ENCODE peak calls at places on chromosomes 3 and 15, in seven cellular contexts. K is body of pancreas, A is vagina, O is breast epithelium, E is thyroid gland, V is stomach, Y is upper lobe of left lung. H is an unnamed sample. For H3K36me3, the result is how much of the 10 kb centered on the place peaks cover.

GRCh38 chr3:52441772-52442332 is 3.1 kb downstream of the SEMA3G start:
- DNase-seq in K (no peak), A (no peak), O (no peak), E (no peak), V (no peak), Y (no peak), H (no peak)

GRCh38 chr15:99578809-99579208 is 13.0 kb downstream of the MEF2A start:
- DNase-seq in K (no peak), A (no peak), O (no peak), E (no peak), V (no peak), Y (no peak), H (no peak)

GRCh38 chr3:40720863-40721262 is 196.1 kb downstream of the ZNF621 start:
- DNase-seq in K (no peak), A (no peak), O (no peak), E (no peak), V (no peak), Y (no peak), H (no peak)

GRCh38 chr15:81279621-81280051 is 44.3 kb downstream of the STARD5 start:
- DNase-seq in K (no peak), A (peak), O (no peak), E (peak), V (no peak), Y (no peak), H (no peak)

GRCh38 chr3:106611123-106611522 is 742.3 kb upstream of the CBLB start:
- DNase-seq in K (no peak), A (no peak), O (no peak), E (no peak), V (no peak), Y (no peak), H (no peak)

GRCh38 chr3:128969993-128970740 is 23.7 kb downstream of the CFAP92 start:
- DNase-seq in K (peak), A (no peak), O (no peak), E (peak), V (peak), Y (peak), H (peak)

GRCh38 chr15:94671845-94672524 is 440.6 kb downstream of the MCTP2 start:
- DNase-seq in K (no peak), A (no peak), O (no peak), E (no peak), V (no peak), Y (no peak), H (no peak)

GRCh38 chr15:29140475-29141172 is 129.0 kb downstream of the NSMCE3 start:
- DNase-seq in K (peak), A (no peak), O (no peak), E (no peak), V (peak), Y (peak), H (peak)

GRCh38 chr3:114674041-114674440 is 380.2 kb downstream of the TIGIT start:
- DNase-seq in K (no peak), A (no peak), O (no peak), E (no peak), V (no peak), Y (no peak), H (no peak)

GRCh38 chr15:78448441-78449219 is 10.6 kb downstream of the IREB2 start:
- DNase-seq in K (no peak), A (no peak), O (no peak), E (no peak), V (no peak), Y (no peak), H (no peak)

GRCh38 chr3:78140866-78141658 is 1101.2 kb downstream of the ROBO2 start:
- DNase-seq in K (no peak), A (no peak), O (no peak), E (no peak), V (no peak), Y (no peak), H (no peak)

GRCh38 chr15:84982301-84982920 is 755 bp downstream of the PDE8A start:
- DNase-seq in K (peak), A (no peak), O (no peak), E (peak), V (peak), Y (peak), H (peak)

GRCh38 chr15:90075420-90076289 is 26.6 kb downstream of the IDH2 start:
- DNase-seq in K (peak), A (no peak), O (peak), E (peak), V (peak), Y (no peak), H (peak)

GRCh38 chr3:140466535-140466934 is 211.3 kb upstream of the TRIM42 start:
- DNase-seq in K (no peak), A (no peak), O (no peak), E (peak), V (no peak), Y (no peak), H (no peak)

GRCh38 chr15:92606126-92606835 is 49.3 kb downstream of the FAM174B start:
- DNase-seq in K (no peak), A (no peak), O (no peak), E (peak), V (no peak), Y (peak), H (peak)

GRCh38 chr3:1055870-1056269 is 37.0 kb upstream of the CNTN6 start:
- DNase-seq in K (no peak), A (no peak), O (no peak), E (no peak), V (no peak), Y (no peak), H (no peak)

GRCh38 chr3:22103423-22103822 is 352.4 kb upstream of the ZNF385D start:
- DNase-seq in K (no peak), A (no peak), O (no peak), E (no peak), V (no peak), Y (no peak), H (no peak)

GRCh38 chr3:121979734-121980449 is 42.2 kb downstream of the ILDR1 start:
- DNase-seq in K (no peak), A (no peak), O (no peak), E (no peak), V (no peak), Y (no peak), H (no peak)

GRCh38 chr15:43125095-43125661 is 8.2 kb upstream of the TMEM62 start:
- DNase-seq in K (no peak), A (no peak), O (no peak), E (no peak), V (no peak), Y (no peak), H (no peak)

GRCh38 chr15:38707802-38708671 is 143.4 kb upstream of the RASGRP1 start:
- DNase-seq in K (peak), A (no peak), O (peak), E (peak), V (peak), Y (no peak), H (no peak)

GRCh38 chr3:54307616-54308180 is 185.3 kb downstream of the CACNA2D3 start:
- DNase-seq in K (no peak), A (no peak), O (no peak), E (no peak), V (no peak), Y (no peak), H (no peak)

GRCh38 chr15:70853855-70854668 is at the start of gene LARP6:
- DNase-seq in K (peak), A (no peak), O (peak), E (peak), V (peak), Y (no peak), H (no peak)

GRCh38 chr15:67918205-67918861 is 78.5 kb upstream of the RNU6-1 start:
- DNase-seq in K (no peak), A (no peak), O (no peak), E (no peak), V (no peak), Y (no peak), H (no peak)

GRCh38 chr15:67916565-67916964 is 76.7 kb upstream of the RNU6-1 start:
- DNase-seq in K (no peak), A (no peak), O (no peak), E (no peak), V (no peak), Y (no peak), H (no peak)

GRCh38 chr15:67916051-67916374 is 76.2 kb upstream of the RNU6-1 start:
- DNase-seq in K (no peak), A (no peak), O (no peak), E (no peak), V (no peak), Y (no peak), H (no peak)

GRCh38 chr15:67917037-67917436 is 77.2 kb upstream of the RNU6-1 start:
- DNase-seq in K (no peak), A (no peak), O (no peak), E (peak), V (no peak), Y (no peak), H (no peak)

DNA sequence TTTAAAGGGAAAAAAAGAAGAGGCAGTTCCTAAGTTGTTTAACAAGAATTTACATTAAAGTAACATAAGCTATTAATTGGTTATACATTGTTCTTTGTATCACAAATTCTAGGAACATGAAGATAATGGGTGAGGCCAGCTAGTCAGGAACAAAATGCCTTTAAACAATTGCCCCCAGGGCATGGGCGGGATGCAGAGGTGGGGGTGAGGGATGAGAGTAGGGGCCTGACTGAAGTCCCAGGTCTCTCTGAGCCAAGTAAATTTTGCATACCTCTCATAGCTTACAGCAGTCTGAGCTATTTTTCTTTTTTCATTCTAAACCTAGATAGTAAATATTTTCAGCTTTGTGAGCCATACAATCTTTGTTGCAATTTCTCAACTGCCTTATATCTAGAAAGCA is 77.8 kb upstream of the RNU6-1 start:
- DNase-seq in K (no peak), A (no peak), O (no peak), E (no peak), V (no peak), Y (no peak), H (no peak)
- H3K4me3 ChIP-seq in K (no peak), A (no peak), O (no peak), E (no peak), V (no peak), Y (no peak), H (no peak)

DNA sequence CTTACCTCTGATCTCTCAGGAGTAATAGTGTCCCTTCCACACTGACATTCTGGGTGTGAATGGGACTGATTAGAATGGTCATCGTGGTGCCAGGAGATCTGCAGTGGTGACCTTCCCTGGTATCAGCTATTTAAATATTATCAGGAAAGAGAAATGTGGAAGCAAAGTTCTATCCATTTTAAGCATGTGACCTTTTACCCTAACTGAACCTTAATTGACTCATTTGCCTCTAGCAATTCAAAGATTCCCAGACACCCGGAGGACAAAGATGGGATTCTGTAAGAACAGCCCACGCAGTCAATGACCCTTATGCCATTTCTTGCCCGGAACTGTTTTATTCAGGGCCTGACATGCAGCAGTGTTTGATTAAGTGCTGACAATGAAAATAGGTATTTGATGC is 10.3 kb downstream of the LIPC start:
- DNase-seq in K (no peak), A (no peak), O (no peak), E (no peak), V (no peak), Y (no peak), H (no peak)
- TF ChIP-seq POLR2A in K (no peak), A (no peak), O (no peak), E (no peak), V (no peak), Y (no peak), H (no peak)

GRCh38 chr15:40435331-40436089 is 5.2 kb upstream of the BAHD1 start:
- DNase-seq in K (no peak), A (no peak), O (no peak), E (no peak), V (no peak), Y (no peak), H (no peak)

GRCh38 chr15:40437754-40438687 is 2.7 kb upstream of the BAHD1 start:
- DNase-seq in K (no peak), A (no peak), O (no peak), E (no peak), V (no peak), Y (no peak), H (no peak)

GRCh38 chr15:40438712-40439111 is 2.0 kb upstream of the BAHD1 start:
- DNase-seq in K (peak), A (no peak), O (no peak), E (no peak), V (peak), Y (no peak), H (no peak)

GRCh38 chr15:40436892-40437753 is 3.6 kb upstream of the BAHD1 start:
- DNase-seq in K (no peak), A (no peak), O (no peak), E (no peak), V (no peak), Y (no peak), H (no peak)

DNA sequence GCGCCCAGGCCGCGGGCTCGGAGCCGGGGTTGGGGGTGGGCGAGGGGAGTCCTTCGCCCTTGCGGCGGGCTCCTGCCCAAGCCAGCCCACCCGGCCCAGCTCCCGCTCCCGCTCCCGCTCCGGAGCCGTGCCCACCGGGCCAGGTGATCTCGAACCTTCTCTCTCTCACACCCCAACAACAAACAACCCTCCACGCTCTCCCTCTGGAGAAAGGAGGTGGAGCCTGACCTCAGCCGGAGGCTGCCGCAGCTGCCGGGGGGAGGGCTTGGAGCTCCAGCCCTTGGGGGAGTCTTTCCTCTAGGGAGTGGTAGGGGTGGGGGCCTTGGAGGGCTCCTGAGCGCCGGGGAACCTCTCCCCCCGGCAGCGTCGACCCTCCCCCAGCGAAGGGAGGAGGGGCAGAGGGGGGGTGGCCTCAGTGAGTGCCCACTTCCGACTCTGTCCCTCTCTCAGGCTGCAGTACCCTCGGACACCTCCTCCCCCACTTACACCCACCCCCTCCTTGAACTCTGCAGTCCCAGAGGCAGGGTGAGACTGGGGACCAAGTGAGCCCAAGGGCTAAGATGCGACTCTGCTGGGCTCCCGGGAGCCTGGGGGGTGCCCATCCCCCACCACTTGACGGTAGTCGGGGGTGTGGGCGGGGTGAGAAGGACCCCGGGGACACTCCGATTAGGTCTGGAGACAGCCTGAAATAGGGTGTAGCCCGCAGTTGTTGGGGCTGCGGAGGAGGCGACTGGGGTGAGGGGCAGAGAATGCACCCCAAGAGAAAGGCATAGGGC is 4.4 kb upstream of the BAHD1 start:
- DNase-seq in K (peak), A (no peak), O (no peak), E (no peak), V (no peak), Y (no peak), H (no peak)
- H3K36me3 ChIP-seq in K (under half), A (under half), O (under half), E (under half), V (under half), Y (under half), H (under half)

DNA sequence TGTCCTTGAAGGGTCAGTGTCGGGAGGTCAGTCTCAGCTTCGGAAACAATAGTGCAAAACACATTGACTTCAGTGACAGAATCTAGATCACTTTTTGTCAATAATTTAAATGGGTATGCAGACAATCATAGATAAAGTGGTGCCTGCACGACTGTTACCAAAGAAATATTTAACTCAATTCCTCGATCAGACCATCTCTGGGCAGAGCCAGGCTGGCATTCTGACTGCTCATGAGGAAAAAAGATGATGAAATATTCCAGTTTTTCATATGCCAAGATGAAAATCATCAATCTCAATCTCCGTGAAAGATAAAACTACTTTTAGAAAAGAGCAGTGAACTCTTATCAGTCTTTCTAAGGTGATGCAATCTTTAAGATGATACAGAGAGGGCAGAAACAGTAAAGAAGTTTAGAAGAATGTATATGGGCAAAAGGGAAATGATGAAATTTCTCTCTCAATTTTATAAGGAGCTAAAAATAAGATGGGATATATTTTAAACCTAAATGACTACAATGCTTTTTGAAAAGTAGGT is 169.9 kb downstream of the WDR72 start:
- DNase-seq in K (no peak), A (no peak), O (no peak), E (no peak), V (no peak), Y (no peak), H (no peak)
- H3K4me3 ChIP-seq in K (no peak), A (no peak), O (no peak), E (no peak), V (no peak), Y (no peak), H (no peak)

GRCh38 chr3:184156522-184156955 is 1.4 kb downstream of the DVL3 start:
- DNase-seq in K (peak), A (no peak), O (no peak), E (peak), V (no peak), Y (peak), H (no peak)

GRCh38 chr3:184158394-184158793 is 3.2 kb downstream of the DVL3 start:
- DNase-seq in K (no peak), A (no peak), O (no peak), E (no peak), V (no peak), Y (no peak), H (no peak)

GRCh38 chr3:184157206-184157605 is 2.0 kb downstream of the DVL3 start:
- DNase-seq in K (no peak), A (no peak), O (no peak), E (no peak), V (no peak), Y (no peak), H (no peak)

GRCh38 chr3:184155644-184156521 is 706 bp downstream of the DVL3 start:
- DNase-seq in K (peak), A (no peak), O (no peak), E (peak), V (no peak), Y (peak), H (peak)

DNA sequence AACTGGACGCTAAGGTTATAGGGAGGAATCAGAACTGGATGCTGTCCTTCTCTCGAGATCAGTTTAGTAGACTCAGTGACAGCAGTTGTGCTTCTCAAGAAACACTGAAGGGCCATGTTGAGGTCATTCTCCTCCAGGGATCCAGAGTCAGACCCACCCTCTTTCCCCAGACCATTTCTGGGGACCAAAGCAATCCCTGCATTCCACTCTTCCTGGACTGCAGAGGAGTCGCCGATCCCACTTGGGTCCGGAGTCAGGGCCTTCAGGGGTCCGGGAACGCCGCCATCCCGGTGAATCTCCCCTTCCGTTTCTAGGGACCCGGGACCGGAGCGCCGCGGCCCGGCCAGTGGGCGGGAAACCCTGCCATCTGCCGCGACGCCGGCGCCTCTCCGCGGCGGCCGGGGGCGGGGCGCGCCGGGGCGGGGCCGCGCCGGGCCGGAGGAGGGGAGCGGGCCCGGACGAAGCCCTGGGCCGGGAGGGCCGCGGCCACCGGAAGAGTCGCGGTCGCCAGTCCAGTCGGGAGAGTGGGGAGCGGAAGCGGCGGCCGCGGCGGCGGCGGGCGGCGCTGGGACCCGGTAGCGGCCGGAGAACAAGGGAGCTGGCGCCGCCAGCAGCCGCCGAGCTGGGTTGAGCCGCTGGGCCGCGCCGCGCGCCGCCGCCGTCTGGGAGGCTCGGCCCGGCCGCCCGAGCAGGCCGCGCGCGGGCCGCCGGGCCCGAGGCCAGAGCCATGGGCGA is at the start of gene DVL3:
- DNase-seq in K (peak), A (no peak), O (peak), E (peak), V (peak), Y (peak), H (peak)
- TF ChIP-seq POLR2A in K (peak), A (peak), O (no peak), E (no peak), V (no peak), Y (no peak), H (no peak)

GRCh38 chr15:58854598-58854997 is 78.9 kb downstream of the SLTM start:
- DNase-seq in K (no peak), A (no peak), O (no peak), E (no peak), V (no peak), Y (no peak), H (no peak)
- H3K36me3 ChIP-seq in K (under half), A (under half), O (under half), E (under half), V (under half), Y (under half), H (under half)

GRCh38 chr15:51969728-51970127 is 1.9 kb downstream of the LEO1 start:
- DNase-seq in K (no peak), A (no peak), O (no peak), E (no peak), V (no peak), Y (no peak), H (no peak)
- H3K4me3 ChIP-seq in K (no peak), A (no peak), O (no peak), E (no peak), V (no peak), Y (no peak), H (no peak)

GRCh38 chr3:50248387-50248786 is 12.4 kb downstream of the GNAI2 start:
- DNase-seq in K (no peak), A (no peak), O (no peak), E (peak), V (peak), Y (peak), H (peak)
- TF ChIP-seq POLR2A in K (no peak), A (no peak), O (no peak), E (no peak), V (no peak), Y (no peak), H (no peak)

DNA sequence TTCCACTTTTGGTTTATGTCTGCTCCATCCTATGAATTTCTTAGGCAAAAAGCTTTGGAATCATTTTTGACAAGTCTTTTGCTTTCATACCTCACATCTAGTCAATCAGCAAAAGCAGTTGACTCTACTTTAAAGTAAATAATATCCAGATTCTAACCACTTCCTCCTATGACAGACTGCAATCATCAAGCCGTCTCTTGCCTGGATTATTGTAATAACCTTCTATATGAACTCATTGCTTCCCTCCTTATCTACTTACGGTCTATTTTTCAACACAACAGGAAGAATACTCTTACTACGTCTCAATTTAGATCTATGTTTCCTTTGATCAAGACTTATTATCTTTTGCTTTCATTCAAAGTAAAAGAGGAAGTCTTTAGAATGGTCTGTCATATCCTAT is 20.7 kb downstream of the CLDN1 start:
- DNase-seq in K (no peak), A (no peak), O (no peak), E (no peak), V (no peak), Y (no peak), H (no peak)
- H3K36me3 ChIP-seq in K (under half), A (under half), O (under half), E (under half), V (under half), Y (under half), H (under half)